ENCODE peak calls at places on chromosomes 3 and 15, in five cellular contexts. I is psoas muscle, O is natural killer cell, M is body of pancreas, D is cardiac muscle cell. C is an unnamed sample.

GRCh38 chr15:36766449-36766848 is 187.0 kb downstream of the CDIN1 start:
- DNase-seq in O (no peak), D (no peak), I (no peak), M (no peak), C (no peak)

GRCh38 chr3:52770581-52771333 is at the start of gene NEK4:
- DNase-seq in D (peak), O (peak), I (peak), M (peak), C (peak)

GRCh38 chr3:65098400-65098799 is 410.6 kb upstream of the ADAMTS9 start:
- DNase-seq in M (no peak), I (no peak), O (no peak), D (no peak), C (no peak)

GRCh38 chr3:125990253-125990970 is 21.4 kb downstream of the ROPN1B start:
- DNase-seq in I (peak), M (peak), D (no peak), O (peak), C (peak)

GRCh38 chr15:85047271-85047948 is 65.8 kb downstream of the PDE8A start:
- DNase-seq in D (peak), O (no peak), I (no peak), M (peak), C (no peak)

GRCh38 chr15:33009603-33010002 is 184.9 kb downstream of the FMN1 start:
- DNase-seq in I (no peak), D (no peak), M (no peak), O (no peak), C (no peak)

GRCh38 chr3:183244219-183244618 is 8.8 kb upstream of the B3GNT5 start:
- DNase-seq in I (peak), M (peak), D (no peak), O (no peak), C (no peak)

GRCh38 chr15:36598529-36599177 is 19.2 kb downstream of the CDIN1 start:
- DNase-seq in M (no peak), I (no peak), D (no peak), O (no peak), C (no peak)

GRCh38 chr3:55724851-55725250 is 237.7 kb upstream of the WNT5A start:
- DNase-seq in I (no peak), O (no peak), M (no peak), D (no peak), C (no peak)

GRCh38 chr3:16975083-16975482 is 90.3 kb downstream of the PLCL2 start:
- DNase-seq in O (no peak), D (no peak), I (no peak), M (no peak), C (no peak)

GRCh38 chr15:35195649-35196048 is 110.6 kb upstream of the NANOGP8 start:
- DNase-seq in O (no peak), D (no peak), I (no peak), M (no peak), C (no peak)
- TF ChIP-seq CTCF in O (no peak), D (no peak), I (no peak), M (no peak), C (no peak)

GRCh38 chr3:160134964-160135363 is 90.3 kb upstream of the C3orf80 start:
- DNase-seq in M (no peak), O (no peak), D (no peak), I (no peak), C (no peak)

GRCh38 chr3:160135850-160136249 is 89.4 kb upstream of the C3orf80 start:
- DNase-seq in M (no peak), I (no peak), O (no peak), D (no peak), C (no peak)

GRCh38 chr3:160134454-160134853 is 90.8 kb upstream of the C3orf80 start:
- DNase-seq in M (no peak), D (no peak), I (no peak), O (no peak), C (no peak)

GRCh38 chr3:160132226-160132625 is 93.0 kb upstream of the C3orf80 start:
- DNase-seq in M (no peak), O (no peak), D (no peak), I (no peak), C (no peak)

GRCh38 chr3:160133757-160134156 is 91.5 kb upstream of the C3orf80 start:
- DNase-seq in O (no peak), M (no peak), I (no peak), D (peak), C (no peak)
- TF ChIP-seq CTCF in O (no peak), M (no peak), I (no peak), D (peak), C (no peak)

DNA sequence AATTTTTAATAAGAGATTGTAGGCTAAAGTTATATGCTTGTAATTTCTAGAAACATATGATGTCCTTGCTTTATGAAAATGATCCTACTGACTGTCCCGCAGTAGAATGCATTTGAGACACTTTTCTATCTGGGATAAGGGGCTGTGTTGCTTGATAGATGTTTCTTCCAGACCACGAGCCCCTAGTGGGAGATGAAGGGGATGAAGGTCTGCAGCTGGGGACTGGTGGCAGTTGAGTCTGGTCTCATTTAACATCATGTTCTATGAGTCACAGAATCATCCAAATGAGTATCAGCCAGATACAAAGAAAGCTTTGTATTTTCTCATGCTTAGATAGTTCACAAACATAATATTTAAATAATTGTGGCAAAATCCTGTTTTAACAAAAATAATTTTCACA is 84.3 kb upstream of the PRTG start:
- DNase-seq in I (no peak), O (no peak), D (no peak), M (no peak), C (no peak)
- TF ChIP-seq CTCF in I (no peak), O (no peak), D (no peak), M (no peak), C (no peak)

GRCh38 chr3:195909645-195910498 is 1.5 kb upstream of the TNK2 start:
- DNase-seq in I (peak), M (peak), D (peak), O (peak), C (peak)
- TF ChIP-seq CTCF in I (no peak), M (no peak), D (no peak), O (no peak), C (no peak)

DNA sequence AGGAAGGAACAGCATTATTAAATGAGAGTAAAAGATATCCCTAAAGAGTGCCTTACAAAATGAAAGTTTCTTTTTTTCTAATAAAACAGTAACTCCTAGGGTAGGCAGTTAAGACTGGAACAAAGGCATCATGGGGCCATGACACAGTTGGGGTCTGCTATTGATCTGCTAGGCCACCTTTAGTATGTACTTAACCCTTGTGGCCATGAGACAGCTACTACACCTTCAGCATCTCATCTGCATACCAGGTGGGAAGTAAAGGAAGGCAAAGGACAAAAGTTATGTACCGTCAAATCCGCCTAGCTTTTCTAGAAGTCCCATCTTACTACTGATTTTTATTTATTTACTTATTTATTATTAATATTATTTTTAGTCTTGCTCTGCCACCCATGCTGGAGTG is 93.8 kb upstream of the FHIT start:
- DNase-seq in I (no peak), D (no peak), O (no peak), M (no peak), C (no peak)
- TF ChIP-seq CTCF in I (no peak), D (no peak), O (no peak), M (no peak), C (no peak)

GRCh38 chr3:122577409-122578028 is at the start of gene PARP15:
- DNase-seq in I (peak), D (peak), M (no peak), O (peak), C (peak)
- TF ChIP-seq CTCF in I (no peak), D (peak), M (no peak), O (no peak), C (no peak)

DNA sequence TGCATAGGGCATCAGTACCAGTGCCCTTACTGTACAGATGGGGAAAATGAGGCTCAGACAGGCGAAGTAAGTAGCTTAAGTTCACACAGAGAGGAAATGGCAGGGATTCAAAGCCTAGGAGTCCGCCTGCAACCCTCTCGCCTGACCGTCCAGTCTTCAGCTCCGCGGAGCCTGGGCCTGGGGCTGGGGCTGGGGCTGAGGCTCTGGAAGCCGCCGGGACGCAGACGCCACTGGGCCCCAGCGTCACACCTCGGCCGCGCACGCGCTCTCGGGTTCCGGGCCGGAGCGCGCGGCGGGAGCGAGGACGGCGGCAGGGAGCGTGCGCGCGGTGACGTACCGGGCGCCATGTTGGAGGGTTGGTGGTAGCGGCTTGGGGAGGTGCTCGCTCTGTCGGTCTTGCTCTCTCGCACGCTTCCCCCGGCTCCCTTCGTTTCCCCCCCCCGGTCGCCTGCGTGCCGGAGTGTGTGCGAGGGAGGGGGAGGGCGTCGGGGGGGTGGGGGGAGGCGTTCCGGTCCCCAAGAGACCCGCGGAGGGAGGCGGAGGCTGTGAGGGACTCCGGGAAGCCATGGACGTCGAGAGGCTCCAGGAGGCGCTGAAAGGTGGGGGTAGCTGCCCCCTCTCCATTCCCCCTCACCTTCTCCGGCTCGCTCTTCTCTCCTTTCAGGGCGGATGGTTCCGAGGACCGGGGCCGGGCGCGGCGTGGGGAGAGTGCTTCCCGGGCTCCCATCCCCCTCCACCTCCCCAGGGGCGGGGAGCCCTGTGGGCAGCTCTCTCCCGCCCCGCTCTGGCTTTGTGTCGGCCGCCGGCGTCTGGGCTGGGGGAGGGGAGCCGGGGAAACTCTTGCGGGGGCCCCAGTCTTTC is at the start of gene PPP4R2:
- DNase-seq in M (peak), O (peak), D (peak), I (peak), C (peak)
- TF ChIP-seq CTCF in M (no peak), O (no peak), D (no peak), I (peak), C (no peak)

DNA sequence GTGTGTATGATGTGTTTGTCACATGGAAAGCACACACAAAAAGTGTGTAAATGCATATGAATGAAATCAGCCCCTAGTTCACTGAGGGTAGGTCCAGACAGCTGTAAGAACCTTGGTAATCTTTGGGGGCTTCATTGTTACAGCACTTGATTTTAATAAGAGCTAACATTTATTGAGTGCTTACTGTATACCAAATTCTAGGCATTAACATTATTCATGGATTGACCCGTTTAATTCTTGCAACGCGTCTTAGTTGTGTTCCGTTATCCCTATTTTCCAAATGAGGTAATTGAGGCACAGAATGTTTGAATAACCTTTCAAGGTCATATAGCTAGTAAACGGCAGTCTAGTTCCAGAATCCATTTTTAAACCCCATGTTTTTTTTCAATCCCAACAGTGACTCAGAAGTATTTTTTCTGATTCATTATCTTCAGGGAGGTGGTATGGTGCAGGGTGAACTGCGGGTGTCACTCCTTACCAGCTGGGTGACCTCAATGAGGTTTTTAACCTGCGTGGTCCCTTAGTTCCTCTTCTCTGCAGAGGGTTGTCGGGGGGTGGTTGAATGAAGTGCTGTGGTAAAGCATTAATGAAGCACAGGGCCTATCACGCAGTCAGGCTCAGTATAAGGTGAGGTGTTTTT is 14.2 kb downstream of the RAB8B start:
- DNase-seq in O (peak), I (no peak), D (no peak), M (no peak), C (no peak)
- TF ChIP-seq CTCF in O (no peak), I (no peak), D (no peak), M (no peak), C (no peak)

C was measured in activated B cell treated with CpG ODN at 0.5 μM for 24 hours.